ENCODE peak calls at places on chromosomes 7 and 10, in four cellular contexts. B, P, C and M are unnamed samples.
A peak's percentile ranks its signal among the peaks of the same experiment; 100 is the strongest.

GRCh38 chr7:158204453-158204852 is 383.2 kb downstream of the PTPRN2 start:
- DNase-seq in C (no peak), P (no peak), B (no peak), M (no peak)

GRCh38 chr7:70040971-70041766 is 442.9 kb downstream of the AUTS2 start:
- DNase-seq in B (no peak), C (no peak), P (no peak), M (no peak)

GRCh38 chr7:73448609-73449008 is 15.0 kb downstream of the FZD9 start:
- DNase-seq in B (no peak), P (no peak), C (no peak), M (no peak)

GRCh38 chr7:143487566-143487965 is 9.9 kb downstream of the TAS2R41 start:
- DNase-seq in C (no peak), P (no peak), B (no peak), M (peak; percentile 37)

GRCh38 chr10:17454181-17454800 is at the start of gene ST8SIA6:
- DNase-seq in P (peak; percentile 56), B (no peak), C (peak; percentile 60), M (peak; percentile 86)

GRCh38 chr10:61781969-61782403 is 119.3 kb downstream of the CABCOCO1 start:
- DNase-seq in C (peak; percentile 33), P (peak; percentile 18), B (no peak), M (no peak)

GRCh38 chr10:110681023-110681681 is 37.0 kb downstream of the RBM20 start:
- DNase-seq in C (peak; percentile 39), P (peak; percentile 55), B (no peak), M (peak; percentile 71)

GRCh38 chr10:61835069-61835908 is 66.2 kb upstream of the ARID5B start:
- DNase-seq in C (no peak), B (no peak), P (no peak), M (no peak)

GRCh38 chr10:29241925-29242324 is 46.9 kb upstream of the LYZL1 start:
- DNase-seq in B (no peak), C (no peak), P (no peak), M (no peak)

GRCh38 chr10:46074547-46074946 is 28.5 kb upstream of the MSMB start:
- DNase-seq in C (no peak), P (no peak), B (no peak), M (no peak)

GRCh38 chr10:74051729-74052342 is 53.9 kb downstream of the VCL start:
- DNase-seq in P (no peak), B (no peak), C (no peak), M (no peak)

GRCh38 chr10:75662715-75663114 is 231.3 kb downstream of the LRMDA start:
- DNase-seq in B (no peak), P (no peak), C (no peak), M (peak; percentile 26)

GRCh38 chr7:20737840-20738448 is 48.7 kb downstream of the SP8 start:
- DNase-seq in B (no peak), P (no peak), C (no peak), M (no peak)

GRCh38 chr7:5681423-5681822 is 100.0 kb downstream of the RNF216 start:
- DNase-seq in B (no peak), P (no peak), C (no peak), M (no peak)

GRCh38 chr7:121394709-121395140 is 1.4 kb downstream of the FAM3C start:
- DNase-seq in P (no peak), B (no peak), C (no peak), M (peak; percentile 8)

GRCh38 chr7:77765906-77766800 is 32.1 kb downstream of the TMEM60 start:
- DNase-seq in C (no peak), B (no peak), P (no peak), M (peak; percentile 5)

GRCh38 chr7:77409739-77410545 is 6.2 kb downstream of the GSAP start:
- DNase-seq in B (no peak), C (no peak), P (no peak), M (peak; percentile 57)

GRCh38 chr7:32336726-32337125 is 153.5 kb downstream of the LSM5 start:
- DNase-seq in P (no peak), B (no peak), C (no peak), M (no peak)